ENCODE peak calls at places on chromosomes 2 and 18, in five cellular contexts. H is HCT116, F is esophagus squamous epithelium, X is right lobe of liver, M is K562. Z is an unnamed sample.

GRCh38 chr2:62698653-62699052 is 6.9 kb upstream of the EHBP1 start:
- DNase-seq in M (no peak), F (no peak), H (no peak), X (peak), Z (no peak)

GRCh38 chr2:101018934-101019333 is 16.8 kb downstream of the RPL31 start:
- DNase-seq in H (no peak), M (no peak), X (no peak), F (no peak), Z (no peak)

GRCh38 chr2:98959759-98960507 is 23.9 kb upstream of the CRACDL start:
- DNase-seq in M (no peak), X (no peak), H (no peak), F (no peak), Z (no peak)

GRCh38 chr2:176087330-176088047 is 3.7 kb upstream of the EVX2 start:
- DNase-seq in H (no peak), F (no peak), X (no peak), M (no peak), Z (no peak)

GRCh38 chr2:164275659-164276058 is 345.6 kb downstream of the GRB14 start:
- DNase-seq in M (no peak), F (no peak), X (no peak), H (no peak), Z (no peak)

GRCh38 chr2:168851674-168852320 is 38.4 kb downstream of the SPC25 start:
- DNase-seq in X (peak), H (peak), F (no peak), M (peak), Z (no peak)

GRCh38 chr2:203578511-203579130 is 43.5 kb upstream of the RAPH1 start:
- DNase-seq in F (no peak), H (no peak), M (no peak), X (no peak), Z (no peak)

GRCh38 chr2:94874277-94874997 is 3.2 kb downstream of the TEKT4 start:
- DNase-seq in H (peak), X (peak), M (peak), F (no peak), Z (no peak)

GRCh38 chr18:76801567-76802505 is 20.5 kb upstream of the ZNF236 start:
- DNase-seq in F (no peak), H (no peak), M (peak), X (peak), Z (peak)

GRCh38 chr2:70532244-70532935 is 21.2 kb downstream of the TGFA start:
- DNase-seq in F (no peak), H (no peak), X (no peak), M (no peak), Z (no peak)

GRCh38 chr2:106878206-106878605 is 7.8 kb downstream of the ST6GAL2 start:
- DNase-seq in M (no peak), F (no peak), H (no peak), X (no peak), Z (no peak)

GRCh38 chr2:188580738-188581137 is 289.1 kb downstream of the GULP1 start:
- DNase-seq in F (no peak), H (no peak), X (no peak), M (no peak), Z (no peak)

GRCh38 chr2:29519996-29520395 is 401.4 kb downstream of the ALK start:
- DNase-seq in X (no peak), F (no peak), M (no peak), H (no peak), Z (no peak)

GRCh38 chr2:106193491-106193976 is 567 bp downstream of the UXS1 start:
- DNase-seq in X (peak), M (peak), F (no peak), H (no peak), Z (peak)

GRCh38 chr2:85648619-85649018 is 19.4 kb downstream of the SFTPB start:
- DNase-seq in F (no peak), M (peak), X (no peak), H (no peak), Z (no peak)

GRCh38 chr18:43571078-43571689 is 293.9 kb upstream of the SYT4 start:
- DNase-seq in H (no peak), X (no peak), M (peak), F (no peak), Z (peak)

GRCh38 chr18:47775961-47776360 is 154.5 kb downstream of the SMAD2 start:
- DNase-seq in M (peak), X (no peak), H (no peak), F (no peak), Z (no peak)

GRCh38 chr2:42924436-42924897 is 132.1 kb upstream of the HAAO start:
- DNase-seq in H (no peak), X (no peak), M (no peak), F (no peak), Z (peak)

GRCh38 chr18:41227993-41228392 is 727.0 kb upstream of the PIK3C3 start:
- DNase-seq in M (no peak), H (no peak), F (no peak), X (no peak), Z (no peak)

GRCh38 chr2:144011553-144011952 is 508.4 kb downstream of the ZEB2 start:
- DNase-seq in M (no peak), F (no peak), H (no peak), X (no peak), Z (no peak)

GRCh38 chr18:7953085-7953958 is 386.2 kb downstream of the PTPRM start:
- DNase-seq in F (no peak), M (no peak), X (no peak), H (no peak), Z (no peak)

GRCh38 chr2:2326653-2327052 is 4.4 kb downstream of the MYT1L start:
- DNase-seq in F (no peak), M (no peak), X (no peak), H (no peak), Z (no peak)

GRCh38 chr2:64594563-64594989 is 59.1 kb downstream of the SERTAD2 start:
- DNase-seq in M (no peak), H (no peak), F (no peak), X (no peak), Z (no peak)

GRCh38 chr2:128441341-128442052 is 122.8 kb upstream of the HS6ST1 start:
- DNase-seq in M (no peak), F (no peak), H (no peak), X (peak), Z (no peak)

GRCh38 chr2:11213090-11213638 is 57.9 kb downstream of the SLC66A3 start:
- DNase-seq in F (no peak), H (no peak), X (no peak), M (no peak), Z (no peak)

GRCh38 chr2:62196278-62196901 is 475 bp downstream of the B3GNT2 start:
- DNase-seq in F (no peak), H (no peak), X (peak), M (peak), Z (peak)

GRCh38 chr2:163601377-163601776 is 134.4 kb downstream of the FIGN start:
- DNase-seq in X (no peak), H (no peak), M (no peak), F (no peak), Z (no peak)

GRCh38 chr2:196823750-196824149 is 14.6 kb upstream of the C2orf66 start:
- DNase-seq in F (no peak), X (no peak), M (no peak), H (no peak), Z (no peak)

GRCh38 chr2:143686585-143687164 is 557.5 kb downstream of the ARHGAP15 start:
- DNase-seq in F (no peak), H (peak), X (no peak), M (peak), Z (no peak)

GRCh38 chr18:65278939-65279667 is 471.7 kb upstream of the CDH7 start:
- DNase-seq in M (no peak), H (no peak), F (no peak), X (no peak), Z (no peak)

GRCh38 chr18:63314991-63315662 is 4.4 kb downstream of the BCL2 start:
- DNase-seq in M (no peak), F (no peak), X (no peak), H (no peak), Z (no peak)
- H3K27ac ChIP-seq in M (no peak), F (peak), X (no peak), H (no peak), Z (peak)

GRCh38 chr2:147843864-147844690 is 752 bp upstream of the ACVR2A start:
- DNase-seq in X (peak), M (peak), H (peak), F (peak), Z (peak)
- TF ChIP-seq POLR2A in X (peak), M (peak), H (no peak), F (peak), Z (peak)

DNA sequence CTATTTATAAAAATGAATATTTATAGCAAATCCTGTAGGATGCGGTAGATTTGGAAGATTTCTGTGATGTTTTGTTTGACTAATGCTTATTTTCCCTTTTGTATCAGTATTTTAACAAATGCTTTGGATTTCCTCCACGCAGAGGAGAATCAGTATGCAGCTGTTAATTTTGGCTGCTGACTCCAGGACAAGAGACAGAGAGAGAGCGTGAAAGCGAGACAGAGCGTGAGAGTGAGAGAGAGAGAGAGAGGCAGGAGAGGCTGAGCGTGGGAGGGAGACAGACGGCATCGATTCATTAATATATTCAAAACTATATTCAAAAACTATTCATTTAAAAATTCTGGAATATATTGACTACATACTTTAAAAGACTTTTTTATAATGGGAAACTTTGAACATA is 62.5 kb downstream of the RRM2 start:
- DNase-seq in H (no peak), M (no peak), X (no peak), F (no peak), Z (no peak)
- H3K27ac ChIP-seq in H (no peak), M (no peak), X (no peak), F (no peak), Z (no peak)

GRCh38 chr2:32357545-32358482 is 991 bp downstream of the BIRC6 start:
- DNase-seq in X (peak), H (peak), M (peak), F (no peak), Z (peak)

GRCh38 chr2:32360416-32360815 is 3.6 kb downstream of the BIRC6 start:
- DNase-seq in F (no peak), H (no peak), M (no peak), X (no peak), Z (no peak)

GRCh38 chr2:32355976-32356734 is 668 bp upstream of the BIRC6 start:
- DNase-seq in X (no peak), F (no peak), M (no peak), H (no peak), Z (no peak)

GRCh38 chr2:32356735-32357544 is at the start of gene BIRC6:
- DNase-seq in M (peak), F (peak), X (peak), H (peak), Z (peak)
- TF ChIP-seq POLR2A in M (peak), F (peak), X (peak), H (peak), Z (peak)

GRCh38 chr2:8412082-8412481 is 269.8 kb upstream of the ID2 start:
- DNase-seq in X (no peak), H (no peak), F (no peak), M (no peak), Z (no peak)

GRCh38 chr2:8408560-8409460 is 273.0 kb upstream of the ID2 start:
- DNase-seq in M (no peak), X (no peak), F (no peak), H (no peak), Z (no peak)

GRCh38 chr2:8407332-8407731 is 274.5 kb upstream of the ID2 start:
- DNase-seq in H (no peak), X (no peak), M (no peak), F (no peak), Z (no peak)

GRCh38 chr2:8412586-8412985 is 269.3 kb upstream of the ID2 start:
- DNase-seq in X (no peak), H (no peak), F (no peak), M (no peak), Z (peak)

DNA sequence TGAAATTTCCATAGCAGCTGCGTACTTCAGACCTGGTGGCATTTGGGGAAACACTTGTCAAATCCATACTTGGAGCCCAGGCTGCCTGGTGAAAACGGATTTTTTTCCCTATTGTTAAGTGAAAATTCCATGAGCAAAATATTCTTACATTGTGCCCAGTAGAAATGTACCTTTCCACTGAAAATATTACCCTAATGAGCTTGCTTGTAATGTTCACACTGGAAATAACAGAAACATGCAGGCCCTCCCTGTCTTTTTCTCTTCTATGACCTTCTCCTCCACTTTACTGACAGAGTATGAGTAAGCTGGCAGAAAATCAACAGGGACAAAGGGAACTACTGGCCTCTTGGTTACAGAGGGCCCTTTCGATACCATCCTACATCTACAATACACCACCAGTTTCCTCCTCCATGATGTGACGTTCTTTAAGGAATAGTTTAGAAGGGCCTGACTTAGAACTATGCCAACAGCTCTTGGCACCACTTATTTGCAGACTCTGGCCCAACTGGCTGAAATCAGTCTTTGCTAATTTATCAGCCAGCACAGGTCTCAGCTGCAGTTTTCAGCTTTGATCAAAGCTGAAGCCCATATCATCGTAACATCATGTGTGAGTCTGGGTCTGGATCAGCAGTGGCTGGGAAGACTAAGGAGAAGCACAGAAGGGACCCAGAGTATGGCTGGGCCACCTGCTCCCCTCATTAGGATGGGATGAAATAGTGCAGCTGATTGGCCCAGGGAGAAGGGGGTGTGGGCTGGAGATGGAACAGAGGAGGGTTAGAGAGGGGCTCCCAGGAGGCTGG is 272.2 kb upstream of the ID2 start:
- DNase-seq in M (no peak), H (no peak), F (no peak), X (no peak), Z (no peak)
- H3K27ac ChIP-seq in M (no peak), H (no peak), F (no peak), X (peak), Z (no peak)

GRCh38 chr2:57843158-57843557 is 203.4 kb upstream of the VRK2 start:
- DNase-seq in X (no peak), F (no peak), H (no peak), M (no peak), Z (no peak)

GRCh38 chr2:57842531-57842930 is 204.1 kb upstream of the VRK2 start:
- DNase-seq in H (no peak), M (no peak), X (no peak), F (no peak), Z (no peak)
- TF ChIP-seq POLR2A in H (no peak), M (no peak), X (no peak), F (no peak), Z (no peak)

DNA sequence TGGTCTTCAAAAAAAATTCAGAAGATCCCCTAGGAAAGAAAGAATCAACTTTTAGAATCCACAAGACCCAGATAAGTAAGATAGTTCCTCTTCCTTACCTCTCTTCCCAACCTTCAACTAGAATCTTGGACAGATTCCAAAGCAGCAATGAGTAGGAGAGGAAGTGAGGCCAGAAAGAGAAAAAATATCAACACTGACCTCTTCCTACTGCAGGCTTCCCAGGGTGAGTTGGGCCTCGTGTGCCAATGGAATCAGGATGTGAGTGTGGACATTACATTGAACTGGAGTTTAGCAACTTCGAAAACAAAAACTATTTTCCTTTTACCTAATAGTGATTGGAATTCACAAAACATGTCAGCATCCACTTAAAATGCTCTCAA is 102.5 kb upstream of the PIEZO2 start:
- DNase-seq in F (no peak), H (no peak), M (no peak), X (peak), Z (no peak)
- H3K27ac ChIP-seq in F (peak), H (no peak), M (no peak), X (no peak), Z (no peak)

GRCh38 chr18:21111351-21112139 is at the start of gene ROCK1:
- DNase-seq in H (peak), M (peak), F (peak), X (peak), Z (peak)
- TF ChIP-seq POLR2A in H (peak), M (peak), F (peak), X (peak), Z (peak)

DNA sequence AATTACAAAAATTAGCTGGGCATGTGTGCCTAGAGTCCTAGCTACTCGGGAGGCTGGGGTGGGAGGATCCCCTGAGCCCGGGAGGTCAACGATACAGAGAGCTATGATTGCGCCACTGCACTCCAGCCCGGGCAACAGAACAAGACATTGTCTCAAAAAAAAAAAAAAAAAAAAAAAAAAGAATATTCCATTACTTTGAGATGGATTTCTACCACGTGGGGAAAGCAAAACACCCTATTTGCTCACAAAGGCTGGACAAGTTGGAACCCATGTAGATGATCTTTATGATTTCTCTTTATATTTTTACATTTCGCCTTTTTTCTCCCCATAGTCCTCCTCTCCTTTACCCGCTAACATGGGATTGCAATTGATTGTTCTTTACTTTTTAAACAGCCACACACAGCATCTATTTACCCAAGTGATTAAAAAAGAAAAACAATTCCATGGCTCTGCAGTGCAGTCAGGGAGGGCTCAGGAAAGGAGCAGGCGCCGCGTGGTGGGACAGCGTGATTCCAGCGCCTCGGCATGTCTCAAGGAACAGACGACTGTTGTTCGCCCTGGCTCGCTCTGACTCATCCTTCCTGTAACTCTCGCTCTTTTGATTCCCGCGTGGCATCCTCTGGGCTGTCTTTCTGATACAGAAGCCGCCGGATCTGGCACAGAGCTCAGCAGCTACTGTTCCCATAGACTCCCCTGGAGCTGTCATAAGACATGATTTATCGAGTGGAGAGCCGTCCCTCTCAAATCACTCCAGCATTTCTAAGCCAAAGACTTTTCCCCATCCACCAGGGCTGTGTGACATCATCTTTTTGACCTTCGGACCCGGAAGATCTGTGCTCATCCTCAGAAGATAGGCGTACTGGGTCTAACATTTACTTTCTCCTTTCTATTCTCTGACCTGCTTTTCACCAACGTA is 230.4 kb upstream of the AGAP1 start:
- DNase-seq in X (peak), F (no peak), H (peak), M (peak), Z (peak)
- H3K27ac ChIP-seq in X (no peak), F (peak), H (peak), M (no peak), Z (no peak)

DNA sequence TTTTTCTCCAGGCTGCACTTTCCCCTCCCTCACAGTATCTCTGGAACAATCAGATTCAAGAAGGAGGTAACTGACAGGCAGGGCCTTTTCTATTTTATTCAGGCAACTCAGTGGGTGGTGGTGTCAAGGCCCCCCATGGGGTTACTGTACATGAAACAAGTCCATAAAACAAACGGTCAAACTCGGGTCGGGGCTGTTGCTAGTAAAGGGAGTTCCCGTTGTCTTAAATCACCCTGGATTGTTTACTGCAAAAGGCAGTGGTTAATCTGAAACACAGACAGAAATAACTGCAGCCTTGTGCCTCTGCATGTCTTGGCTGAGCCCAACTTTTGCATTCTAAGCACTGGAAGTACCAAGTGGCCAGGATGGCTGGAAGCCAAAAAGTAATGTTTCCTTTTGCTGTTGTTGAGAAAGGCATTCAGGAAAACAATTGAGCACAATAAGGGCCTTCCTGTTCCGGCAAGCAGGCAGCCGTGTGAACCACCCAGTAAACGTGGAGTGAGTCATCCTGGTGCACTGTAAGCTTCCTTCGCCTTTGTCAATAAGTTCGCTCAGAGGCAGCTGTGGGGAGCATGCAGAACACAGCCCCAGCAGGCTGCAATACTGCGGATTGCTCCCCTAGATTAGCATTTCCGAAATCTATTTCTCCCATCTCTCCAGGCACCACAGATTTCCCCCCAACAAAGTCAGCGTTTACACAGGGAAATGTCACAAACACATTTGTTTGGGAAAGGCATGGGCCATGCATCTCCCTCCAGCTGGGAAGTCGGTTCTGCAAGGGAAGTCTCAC is 149.6 kb downstream of the IRS1 start:
- DNase-seq in H (peak), F (peak), M (no peak), X (peak), Z (peak)
- TF ChIP-seq POLR2A in H (no peak), F (no peak), M (no peak), X (no peak), Z (no peak)